ENCODE peak calls at places on chromosomes 12 and 14, in seven cellular contexts. B, X, F, J, Z, E and A are unnamed samples.

GRCh38 chr12:105261010-105261409 is 25.0 kb upstream of the APPL2 start:
- DNase-seq in B (no peak), X (no peak), F (no peak), J (no peak), Z (no peak), E (no peak), A (no peak)

GRCh38 chr14:79437951-79438350 is 773.4 kb downstream of the DIO2 start:
- DNase-seq in B (no peak), X (no peak), F (no peak), J (no peak), Z (no peak), E (no peak), A (no peak)

GRCh38 chr14:80523518-80524117 is 312.3 kb upstream of the DIO2 start:
- DNase-seq in B (no peak), X (no peak), F (no peak), J (no peak), Z (no peak), E (no peak), A (no peak)

GRCh38 chr12:34388636-34389377 is 366.5 kb downstream of the ALG10 start:
- DNase-seq in B (peak), X (no peak), F (no peak), J (no peak), Z (no peak), E (no peak), A (no peak)

GRCh38 chr14:80978403-80978802 is 23.0 kb downstream of the TSHR start:
- DNase-seq in B (no peak), X (no peak), F (no peak), J (no peak), Z (no peak), E (no peak), A (no peak)

GRCh38 chr14:88791629-88792571 is 853 bp downstream of the EML5 start:
- DNase-seq in B (peak), X (peak), F (no peak), J (peak), Z (peak), E (peak), A (peak)

GRCh38 chr14:64092940-64093339 is 201.2 kb downstream of the ESR2 start:
- DNase-seq in B (no peak), X (no peak), F (no peak), J (no peak), Z (no peak), E (peak), A (no peak)

GRCh38 chr12:9066183-9066623 is 49.5 kb downstream of the A2M start:
- DNase-seq in B (no peak), X (no peak), F (no peak), J (no peak), Z (no peak), E (no peak), A (no peak)

GRCh38 chr14:68663385-68664076 is 129.3 kb downstream of the ZFP36L1 start:
- DNase-seq in B (no peak), X (peak), F (no peak), J (peak), Z (peak), E (no peak), A (no peak)

GRCh38 chr12:62006076-62006732 is 254.0 kb upstream of the USP15 start:
- DNase-seq in B (no peak), X (no peak), F (no peak), J (no peak), Z (peak), E (no peak), A (no peak)

GRCh38 chr12:55745361-55746146 is 2.6 kb downstream of the GDF11 start:
- DNase-seq in B (no peak), X (peak), F (no peak), J (peak), Z (peak), E (no peak), A (no peak)

GRCh38 chr12:12926571-12927071 is 25.3 kb downstream of the GPRC5D start:
- DNase-seq in B (no peak), X (no peak), F (no peak), J (no peak), Z (no peak), E (no peak), A (no peak)